ENCODE peak calls at places on chromosomes 3 and 15, in seven cellular contexts. One of them, this sample, is unnamed.

GRCh38 chr3:126750760-126751129 is 46.7 kb downstream of the CHCHD6 start:
- DNase-seq in H1: peak
- DNase-seq in HCT116: no peak
- DNase-seq in GM12878: no peak
- DNase-seq in K562: no peak
- DNase-seq in HepG2: no peak
- DNase-seq in SK-N-SH: no peak
- DNase-seq in this sample: no peak

GRCh38 chr15:95325763-95326688 is 1004.5 kb upstream of the NR2F2 start:
- DNase-seq in H1: no peak
- DNase-seq in HCT116: no peak
- DNase-seq in GM12878: no peak
- DNase-seq in K562: no peak
- DNase-seq in HepG2: no peak
- DNase-seq in SK-N-SH: no peak
- DNase-seq in this sample: no peak

GRCh38 chr3:53554559-53555511 is 60.4 kb downstream of the CACNA1D start:
- DNase-seq in H1: no peak
- DNase-seq in HCT116: no peak
- DNase-seq in GM12878: peak
- DNase-seq in K562: no peak
- DNase-seq in HepG2: no peak
- DNase-seq in SK-N-SH: no peak
- DNase-seq in this sample: no peak

GRCh38 chr3:143071776-143072175 is 47.8 kb upstream of the CHST2 start:
- DNase-seq in H1: no peak
- DNase-seq in HCT116: no peak
- DNase-seq in GM12878: no peak
- DNase-seq in K562: no peak
- DNase-seq in HepG2: no peak
- DNase-seq in SK-N-SH: no peak
- DNase-seq in this sample: no peak

GRCh38 chr3:129305592-129306091 is 27.0 kb downstream of the HMCES start:
- DNase-seq in H1: peak
- DNase-seq in HCT116: no peak
- DNase-seq in GM12878: no peak
- DNase-seq in K562: peak
- DNase-seq in HepG2: no peak
- DNase-seq in SK-N-SH: no peak
- DNase-seq in this sample: no peak

GRCh38 chr3:53158700-53159414 is 2.2 kb upstream of the PRKCD start:
- DNase-seq in H1: no peak
- DNase-seq in HCT116: no peak
- DNase-seq in GM12878: no peak
- DNase-seq in K562: no peak
- DNase-seq in HepG2: no peak
- DNase-seq in SK-N-SH: no peak
- DNase-seq in this sample: no peak

GRCh38 chr15:46525984-46526725 is 891.3 kb downstream of the SQOR start:
- DNase-seq in H1: no peak
- DNase-seq in HCT116: no peak
- DNase-seq in GM12878: no peak
- DNase-seq in K562: no peak
- DNase-seq in HepG2: no peak
- DNase-seq in SK-N-SH: no peak
- DNase-seq in this sample: no peak

GRCh38 chr3:113088616-113089015 is 97.8 kb downstream of the GTPBP8 start:
- DNase-seq in H1: no peak
- DNase-seq in HCT116: no peak
- DNase-seq in GM12878: no peak
- DNase-seq in K562: no peak
- DNase-seq in HepG2: no peak
- DNase-seq in SK-N-SH: no peak
- DNase-seq in this sample: no peak

GRCh38 chr3:33645060-33645841 is 72.8 kb downstream of the CLASP2 start:
- DNase-seq in H1: no peak
- DNase-seq in HCT116: no peak
- DNase-seq in GM12878: no peak
- DNase-seq in K562: no peak
- DNase-seq in HepG2: no peak
- DNase-seq in SK-N-SH: peak
- DNase-seq in this sample: peak

GRCh38 chr3:143362115-143362992 is 242.8 kb downstream of the CHST2 start:
- DNase-seq in H1: no peak
- DNase-seq in HCT116: no peak
- DNase-seq in GM12878: no peak
- DNase-seq in K562: no peak
- DNase-seq in HepG2: no peak
- DNase-seq in SK-N-SH: no peak
- DNase-seq in this sample: no peak

GRCh38 chr3:197511130-197511529 is 44.6 kb downstream of the BDH1 start:
- DNase-seq in H1: no peak
- DNase-seq in HCT116: no peak
- DNase-seq in GM12878: no peak
- DNase-seq in K562: no peak
- DNase-seq in HepG2: no peak
- DNase-seq in SK-N-SH: no peak
- DNase-seq in this sample: no peak

GRCh38 chr15:95287774-95288173 is 1042.7 kb upstream of the NR2F2 start:
- DNase-seq in H1: no peak
- DNase-seq in HCT116: no peak
- DNase-seq in GM12878: no peak
- DNase-seq in K562: no peak
- DNase-seq in HepG2: no peak
- DNase-seq in SK-N-SH: no peak
- DNase-seq in this sample: no peak

GRCh38 chr3:119343719-119344118 is 49.5 kb downstream of the ARHGAP31 start:
- DNase-seq in H1: no peak
- DNase-seq in HCT116: no peak
- DNase-seq in GM12878: no peak
- DNase-seq in K562: no peak
- DNase-seq in HepG2: no peak
- DNase-seq in SK-N-SH: no peak
- DNase-seq in this sample: no peak

GRCh38 chr3:190677001-190677400 is 163.1 kb downstream of the IL1RAP start:
- DNase-seq in H1: no peak
- DNase-seq in HCT116: no peak
- DNase-seq in GM12878: no peak
- DNase-seq in K562: no peak
- DNase-seq in HepG2: no peak
- DNase-seq in SK-N-SH: no peak
- DNase-seq in this sample: no peak

GRCh38 chr15:32668942-32669341 is 27.4 kb downstream of the SCG5 start:
- DNase-seq in H1: peak
- DNase-seq in HCT116: no peak
- DNase-seq in GM12878: no peak
- DNase-seq in K562: no peak
- DNase-seq in HepG2: no peak
- DNase-seq in SK-N-SH: no peak
- DNase-seq in this sample: no peak

GRCh38 chr3:189361103-189361835 is 189.5 kb downstream of the TPRG1 start:
- DNase-seq in H1: no peak
- DNase-seq in HCT116: no peak
- DNase-seq in GM12878: no peak
- DNase-seq in K562: no peak
- DNase-seq in HepG2: no peak
- DNase-seq in SK-N-SH: no peak
- DNase-seq in this sample: no peak

GRCh38 chr15:72281713-72282112 is 9.4 kb upstream of the PARP6 start:
- DNase-seq in H1: no peak
- DNase-seq in HCT116: no peak
- DNase-seq in GM12878: peak
- DNase-seq in K562: peak
- DNase-seq in HepG2: peak
- DNase-seq in SK-N-SH: no peak
- DNase-seq in this sample: no peak

GRCh38 chr3:193928354-193929209 is 207.4 kb upstream of the HES1 start:
- DNase-seq in H1: no peak
- DNase-seq in HCT116: no peak
- DNase-seq in GM12878: no peak
- DNase-seq in K562: peak
- DNase-seq in HepG2: no peak
- DNase-seq in SK-N-SH: no peak
- DNase-seq in this sample: no peak

GRCh38 chr3:101138817-101139216 is 145.6 kb upstream of the ABI3BP start:
- DNase-seq in H1: no peak
- DNase-seq in HCT116: no peak
- DNase-seq in GM12878: no peak
- DNase-seq in K562: no peak
- DNase-seq in HepG2: no peak
- DNase-seq in SK-N-SH: no peak
- DNase-seq in this sample: no peak

GRCh38 chr3:80993241-80993945 is 768.1 kb downstream of the GBE1 start:
- DNase-seq in H1: no peak
- DNase-seq in HCT116: no peak
- DNase-seq in GM12878: peak
- DNase-seq in K562: no peak
- DNase-seq in HepG2: no peak
- DNase-seq in SK-N-SH: no peak
- DNase-seq in this sample: no peak

GRCh38 chr15:98801234-98801561 is 152.9 kb downstream of the IGF1R start:
- DNase-seq in H1: no peak
- DNase-seq in HCT116: no peak
- DNase-seq in GM12878: no peak
- DNase-seq in K562: no peak
- DNase-seq in HepG2: no peak
- DNase-seq in SK-N-SH: no peak
- DNase-seq in this sample: no peak

GRCh38 chr3:31002730-31003129 is 108.3 kb upstream of the GADL1 start:
- DNase-seq in H1: no peak
- DNase-seq in HCT116: no peak
- DNase-seq in GM12878: no peak
- DNase-seq in K562: no peak
- DNase-seq in HepG2: no peak
- DNase-seq in SK-N-SH: no peak
- DNase-seq in this sample: no peak

GRCh38 chr15:34582461-34583357 is 742 bp downstream of the GOLGA8B start:
- DNase-seq in H1: peak
- DNase-seq in HCT116: peak
- DNase-seq in GM12878: no peak
- DNase-seq in K562: peak
- DNase-seq in HepG2: no peak
- DNase-seq in SK-N-SH: peak
- DNase-seq in this sample: peak

GRCh38 chr15:93980149-93980911 is 251.0 kb upstream of the MCTP2 start:
- DNase-seq in H1: no peak
- DNase-seq in HCT116: no peak
- DNase-seq in GM12878: no peak
- DNase-seq in K562: no peak
- DNase-seq in HepG2: no peak
- DNase-seq in SK-N-SH: no peak
- DNase-seq in this sample: no peak

GRCh38 chr15:93973287-93973686 is 258.1 kb upstream of the MCTP2 start:
- DNase-seq in H1: no peak
- DNase-seq in HCT116: no peak
- DNase-seq in GM12878: no peak
- DNase-seq in K562: no peak
- DNase-seq in HepG2: no peak
- DNase-seq in SK-N-SH: no peak
- DNase-seq in this sample: no peak

GRCh38 chr15:93974804-93975481 is 256.4 kb upstream of the MCTP2 start:
- DNase-seq in H1: no peak
- DNase-seq in HCT116: peak
- DNase-seq in GM12878: no peak
- DNase-seq in K562: no peak
- DNase-seq in HepG2: peak
- DNase-seq in SK-N-SH: peak
- DNase-seq in this sample: peak
- TF ChIP-seq JUND in H1: no peak
- TF ChIP-seq JUND in HCT116: no peak
- TF ChIP-seq JUND in GM12878: no peak
- TF ChIP-seq JUND in K562: no peak
- TF ChIP-seq JUND in HepG2: no peak
- TF ChIP-seq JUND in SK-N-SH: no peak
- TF ChIP-seq JUND in this sample: no peak

GRCh38 chr3:136584728-136585127 is 167.4 kb downstream of the STAG1 start:
- DNase-seq in H1: no peak
- DNase-seq in HCT116: no peak
- DNase-seq in GM12878: no peak
- DNase-seq in K562: no peak
- DNase-seq in HepG2: no peak
- DNase-seq in SK-N-SH: no peak
- DNase-seq in this sample: no peak
- TF ChIP-seq JUND in H1: no peak
- TF ChIP-seq JUND in HCT116: no peak
- TF ChIP-seq JUND in GM12878: no peak
- TF ChIP-seq JUND in K562: no peak
- TF ChIP-seq JUND in HepG2: no peak
- TF ChIP-seq JUND in SK-N-SH: no peak
- TF ChIP-seq JUND in this sample: no peak

DNA sequence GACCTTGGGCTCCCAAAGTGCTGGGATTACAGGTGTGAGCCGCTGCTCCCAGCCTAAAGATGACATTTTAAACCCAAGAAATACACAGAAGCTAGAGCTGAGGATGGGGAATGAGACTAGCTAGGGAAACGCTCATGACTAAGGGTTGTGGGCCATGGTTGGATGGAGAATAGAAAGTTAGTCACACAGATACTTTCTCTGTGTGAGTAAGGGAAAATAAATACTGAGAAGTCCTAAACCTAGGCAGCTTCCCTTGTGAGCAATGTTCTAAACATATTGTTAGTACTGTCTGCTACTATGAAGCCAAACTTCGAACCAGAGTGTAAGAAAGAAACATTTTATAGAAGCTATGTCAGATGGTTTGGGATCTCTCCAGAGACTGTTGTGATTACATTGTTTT is 304.8 kb upstream of the STAC start:
- DNase-seq in H1: no peak
- DNase-seq in HCT116: no peak
- DNase-seq in GM12878: no peak
- DNase-seq in K562: no peak
- DNase-seq in HepG2: no peak
- DNase-seq in SK-N-SH: no peak
- DNase-seq in this sample: no peak
- TF ChIP-seq JUND in H1: no peak
- TF ChIP-seq JUND in HCT116: no peak
- TF ChIP-seq JUND in GM12878: no peak
- TF ChIP-seq JUND in K562: no peak
- TF ChIP-seq JUND in HepG2: no peak
- TF ChIP-seq JUND in SK-N-SH: no peak
- TF ChIP-seq JUND in this sample: no peak

DNA sequence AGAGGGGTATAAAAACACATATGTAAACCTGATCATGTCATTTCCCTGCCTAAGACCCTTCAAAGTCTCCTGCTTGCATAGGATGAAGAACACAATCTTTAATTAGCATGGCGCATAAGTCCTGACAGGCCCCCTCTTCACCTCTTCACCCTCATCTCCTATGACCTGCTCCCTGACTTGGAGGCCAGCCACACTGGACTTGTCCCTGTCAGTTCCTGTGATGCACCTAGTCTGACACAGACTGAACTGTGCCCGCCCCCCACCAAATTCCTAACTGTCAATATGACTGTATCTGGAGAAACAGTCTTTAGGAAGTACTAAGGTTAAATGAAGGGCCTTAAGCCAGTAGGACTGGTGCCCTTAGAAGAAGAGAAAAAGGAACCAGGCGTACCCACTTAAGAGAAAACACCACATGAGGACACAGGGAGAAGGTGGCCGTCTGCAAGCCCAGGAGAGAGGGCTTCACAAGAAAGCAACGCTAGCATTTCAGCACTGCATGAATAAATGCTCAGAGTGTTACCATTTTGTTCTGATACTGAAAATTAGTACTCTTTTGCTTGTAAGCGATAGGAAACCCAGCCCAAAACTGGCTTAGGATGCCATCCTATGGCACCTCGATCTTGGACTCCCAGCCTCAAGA is 34.0 kb downstream of the MRPL46 start:
- DNase-seq in H1: no peak
- DNase-seq in HCT116: no peak
- DNase-seq in GM12878: no peak
- DNase-seq in K562: no peak
- DNase-seq in HepG2: no peak
- DNase-seq in SK-N-SH: no peak
- DNase-seq in this sample: no peak
- TF ChIP-seq JUND in H1: no peak
- TF ChIP-seq JUND in HCT116: no peak
- TF ChIP-seq JUND in GM12878: no peak
- TF ChIP-seq JUND in K562: no peak
- TF ChIP-seq JUND in HepG2: no peak
- TF ChIP-seq JUND in SK-N-SH: no peak
- TF ChIP-seq JUND in this sample: no peak